ENCODE peak calls at places on chromosomes 11 and 22, in four cellular contexts. J is Peyer's patch, S is thoracic aorta, G is A549. M is an unnamed sample. For H3K4me1, the result is how much of the 10 kb centered on the place peaks cover.

GRCh38 chr11:69055212-69055586 is 6.5 kb downstream of the TPCN2 start:
- DNase-seq in J (no peak), G (no peak), S (no peak), M (no peak)

GRCh38 chr22:49853981-49854791 is 542 bp downstream of the ZBED4 start:
- DNase-seq in J (no peak), G (peak), S (no peak), M (peak)

GRCh38 chr11:31804439-31805036 is 6.6 kb downstream of the PAX6 start:
- DNase-seq in J (no peak), S (no peak), G (no peak), M (no peak)

GRCh38 chr11:118078972-118079411 is 2.1 kb downstream of the TMPRSS4 start:
- DNase-seq in G (no peak), S (no peak), J (no peak), M (no peak)

GRCh38 chr22:41448189-41448808 is 1.7 kb upstream of the TOB2 start:
- DNase-seq in S (peak), J (peak), G (peak), M (peak)

GRCh38 chr11:22432331-22433065 is 94.3 kb downstream of the SLC17A6 start:
- DNase-seq in J (no peak), S (no peak), G (no peak), M (no peak)

GRCh38 chr22:32684822-32685187 is 116.7 kb upstream of the TIMP3 start:
- DNase-seq in J (no peak), G (no peak), S (no peak), M (no peak)

GRCh38 chr11:78400116-78400515 is 17.5 kb downstream of the GAB2 start:
- DNase-seq in S (no peak), G (no peak), J (no peak), M (no peak)

GRCh38 chr22:19815093-19815822 is 39.4 kb downstream of the GNB1L start:
- DNase-seq in G (no peak), S (no peak), J (no peak), M (no peak)

GRCh38 chr11:84780689-84781293 is 846.4 kb downstream of the DLG2 start:
- DNase-seq in J (no peak), S (no peak), G (peak), M (no peak)

GRCh38 chr11:35237860-35238715 is 99.1 kb downstream of the CD44 start:
- DNase-seq in S (no peak), J (peak), G (peak), M (no peak)

GRCh38 chr11:48093795-48094642 is 113.7 kb downstream of the PTPRJ start:
- DNase-seq in S (no peak), J (no peak), G (no peak), M (no peak)

GRCh38 chr11:124837491-124837856 is 27.8 kb upstream of the ROBO3 start:
- DNase-seq in S (no peak), G (peak), J (no peak), M (no peak)

GRCh38 chr11:71940561-71941219 is 11.8 kb downstream of the RNF121 start:
- DNase-seq in S (no peak), J (no peak), G (no peak), M (no peak)

GRCh38 chr22:38758276-38758945 is 2.6 kb upstream of the SUN2 start:
- DNase-seq in G (no peak), S (no peak), J (peak), M (no peak)

GRCh38 chr11:122398167-122398566 is 257.4 kb upstream of the UBASH3B start:
- DNase-seq in S (no peak), G (no peak), J (no peak), M (no peak)

GRCh38 chr11:45654242-45654641 is 11.2 kb downstream of the CHST1 start:
- DNase-seq in G (no peak), J (no peak), S (no peak), M (peak)

GRCh38 chr22:49953027-49953679 is 7.4 kb upstream of the PIM3 start:
- DNase-seq in S (no peak), G (no peak), J (no peak), M (peak)

GRCh38 chr11:60265373-60266214 is 14.9 kb upstream of the MS4A4A start:
- DNase-seq in S (no peak), G (peak), J (no peak), M (no peak)

GRCh38 chr11:45321031-45321595 is 35.0 kb upstream of the SYT13 start:
- DNase-seq in G (no peak), J (no peak), S (no peak), M (no peak)

GRCh38 chr22:43101306-43101705 is 9.2 kb upstream of the BIK start:
- DNase-seq in J (no peak), S (no peak), G (no peak), M (no peak)

DNA sequence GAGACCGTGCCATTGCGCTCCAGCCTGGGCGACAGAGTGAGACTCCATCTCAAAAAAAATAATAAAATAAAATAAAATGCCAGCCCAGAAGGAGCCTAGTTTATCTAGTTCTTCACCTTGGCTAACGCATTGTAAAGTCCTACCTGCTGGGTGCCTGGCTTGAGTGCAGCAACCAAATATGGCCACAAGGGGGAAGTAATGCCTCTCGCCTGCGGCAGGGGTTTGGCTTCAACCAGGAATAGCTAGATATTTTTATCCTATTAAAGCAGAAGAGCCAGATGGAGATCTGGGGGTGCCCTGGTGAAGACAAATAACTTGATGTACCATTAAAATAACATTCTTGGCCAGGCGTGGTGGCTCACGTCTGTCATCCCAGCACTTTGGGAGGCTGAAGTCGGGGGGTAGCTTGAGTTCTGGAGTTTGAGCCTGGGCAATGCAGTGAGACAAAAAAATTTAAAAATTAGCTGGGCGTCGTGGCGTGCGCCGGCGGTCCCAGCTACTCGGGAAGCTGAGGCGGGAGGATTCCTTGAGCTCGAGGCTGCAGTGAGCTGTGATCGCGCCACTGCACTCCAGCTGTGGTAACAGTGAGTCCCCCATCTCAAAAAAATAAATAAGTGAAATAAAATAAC is 20.6 kb upstream of the PLEKHB1 start:
- DNase-seq in S (no peak), J (peak), G (peak), M (peak)
- H3K4me3 ChIP-seq in S (peak), J (peak), G (peak), M (no peak)

GRCh38 chr11:128686045-128686741 is 7.7 kb upstream of the FLI1 start:
- DNase-seq in G (no peak), S (no peak), J (no peak), M (no peak)

GRCh38 chr11:128684582-128685382 is 9.1 kb upstream of the FLI1 start:
- DNase-seq in J (no peak), S (no peak), G (no peak), M (no peak)

GRCh38 chr11:128686745-128687177 is 7.1 kb upstream of the FLI1 start:
- DNase-seq in S (no peak), J (peak), G (peak), M (peak)

GRCh38 chr11:128687321-128687720 is 6.6 kb upstream of the FLI1 start:
- DNase-seq in J (no peak), G (no peak), S (no peak), M (peak)

DNA sequence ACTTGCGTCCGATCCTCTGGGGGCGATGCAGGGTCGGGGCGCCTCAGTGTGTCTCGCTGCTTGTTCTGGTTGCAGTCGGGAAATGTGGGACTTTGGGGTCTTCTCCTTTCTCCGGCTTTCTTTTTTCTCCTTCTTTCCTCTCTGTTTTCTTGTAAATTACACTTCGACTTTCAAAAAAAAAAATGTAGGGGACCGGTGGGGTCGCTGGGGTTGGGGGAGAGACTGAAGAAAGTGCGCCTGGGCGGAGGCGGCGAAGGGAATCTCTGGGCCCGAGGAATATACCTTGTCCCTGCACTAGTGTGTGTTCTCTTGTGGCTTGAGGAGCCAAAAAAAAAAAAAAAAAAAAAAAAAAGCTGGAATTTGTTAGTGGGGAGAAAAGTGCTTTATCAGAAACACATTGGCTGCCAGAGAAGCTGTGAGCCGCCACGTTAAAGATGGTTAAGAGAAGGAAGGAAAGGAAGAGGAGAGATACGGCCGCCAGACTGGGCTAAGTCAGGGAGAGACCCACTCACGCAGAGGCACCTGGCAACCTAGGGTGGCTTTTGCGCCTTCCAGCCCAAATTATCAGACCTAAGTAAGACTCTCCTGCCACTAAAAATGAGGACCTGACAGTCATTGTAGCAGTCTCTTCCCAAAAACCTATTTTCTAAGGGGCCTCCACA is 8.4 kb upstream of the FLI1 start:
- DNase-seq in S (no peak), J (no peak), G (no peak), M (no peak)
- H3K27ac ChIP-seq in S (no peak), J (no peak), G (no peak), M (no peak)

DNA sequence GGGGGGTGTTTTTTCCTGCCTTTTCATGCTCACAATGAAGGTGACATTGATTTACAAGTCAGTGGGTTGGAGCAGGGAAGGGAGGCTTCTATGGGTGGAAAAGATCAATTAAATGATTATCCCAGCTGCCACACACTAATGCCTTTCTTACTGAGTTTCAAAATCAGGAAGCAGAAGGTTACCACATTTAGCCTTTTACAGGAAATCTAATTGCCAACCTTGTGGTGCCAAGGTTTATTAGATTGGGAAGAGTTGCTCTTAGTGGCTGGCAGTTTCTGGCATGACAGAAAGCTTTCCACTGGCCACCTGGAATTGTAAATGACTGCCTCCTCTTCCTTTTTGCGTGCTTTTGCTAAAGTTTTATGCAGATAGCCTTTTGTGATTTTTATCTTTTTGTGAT is 98.8 kb downstream of the NAV2 start:
- DNase-seq in S (no peak), G (no peak), J (no peak), M (no peak)
- H3K4me1 ChIP-seq in S (half or more), G (under half), J (under half), M (under half)

GRCh38 chr11:119763071-119763715 is 34.2 kb upstream of the NECTIN1 start:
- DNase-seq in J (no peak), G (no peak), S (no peak), M (peak)
- H3K4me3 ChIP-seq in J (no peak), G (no peak), S (no peak), M (no peak)